ENCODE peak calls at places on chromosomes 4 and X, in four cellular contexts. K is GM12865, F is ovary, J is psoas muscle. Z is an unnamed sample.

GRCh38 chrX:63349307-63349706 is 1.8 kb downstream of the SPIN4 start:
- DNase-seq in K (peak), F (no peak), J (no peak), Z (no peak)

GRCh38 chr4:83329521-83330105 is 5.0 kb downstream of the HPSE start:
- DNase-seq in K (no peak), F (no peak), J (no peak), Z (no peak)

GRCh38 chr4:76199664-76200211 is 13.9 kb downstream of the SCARB2 start:
- DNase-seq in K (peak), F (no peak), J (no peak), Z (no peak)

GRCh38 chr4:183966371-183966770 is 61.3 kb downstream of the STOX2 start:
- DNase-seq in K (no peak), F (no peak), J (no peak), Z (no peak)

GRCh38 chr4:141020801-141021261 is 112.4 kb downstream of the RNF150 start:
- DNase-seq in K (no peak), F (no peak), J (no peak), Z (no peak)

GRCh38 chrX:11499076-11500044 is 166.4 kb downstream of the ARHGAP6 start:
- DNase-seq in K (peak), F (no peak), J (no peak), Z (no peak)

GRCh38 chr4:11669156-11669555 is 240.5 kb upstream of the HS3ST1 start:
- DNase-seq in K (no peak), F (no peak), J (no peak), Z (no peak)

GRCh38 chr4:122341906-122342305 is 36.9 kb upstream of the ADAD1 start:
- DNase-seq in K (no peak), F (no peak), J (peak), Z (no peak)

GRCh38 chrX:15790766-15791380 is 589 bp downstream of the ZRSR2 start:
- DNase-seq in K (peak), F (no peak), J (no peak), Z (no peak)

GRCh38 chrX:103151799-103152198 is 58.9 kb upstream of the NXF3 start:
- DNase-seq in K (no peak), F (no peak), J (no peak), Z (no peak)

GRCh38 chrX:117538441-117539418 is 577.9 kb downstream of the KLHL13 start:
- DNase-seq in K (no peak), F (no peak), J (no peak), Z (no peak)

GRCh38 chr4:38013461-38014366 is 53.5 kb downstream of the PTTG2 start:
- DNase-seq in K (no peak), F (no peak), J (peak), Z (no peak)

GRCh38 chr4:121726642-121727268 is 30.0 kb upstream of the ANXA5 start:
- DNase-seq in K (peak), F (no peak), J (no peak), Z (no peak)

GRCh38 chr4:6257243-6258025 is 12.2 kb upstream of the WFS1 start:
- DNase-seq in K (peak), F (no peak), J (no peak), Z (no peak)

GRCh38 chr4:92618968-92619367 is 315.2 kb downstream of the GRID2 start:
- DNase-seq in K (no peak), F (no peak), J (no peak), Z (no peak)
- TF ChIP-seq CTCF in K (no peak), F (no peak), J (no peak), Z (no peak)

GRCh38 chrX:1593286-1594271 is 2.2 kb downstream of the AKAP17A start:
- DNase-seq in K (no peak), F (peak), J (no peak), Z (no peak)
- H3K4me3 ChIP-seq in K (peak), F (peak), J (peak), Z (peak)

GRCh38 chr4:90120815-90121214 is 6.4 kb upstream of the CCSER1 start:
- DNase-seq in K (no peak), F (no peak), J (no peak), Z (no peak)

GRCh38 chr4:90118547-90119211 is 8.5 kb upstream of the CCSER1 start:
- DNase-seq in K (peak), F (no peak), J (no peak), Z (no peak)

GRCh38 chr4:90121961-90122748 is 5.0 kb upstream of the CCSER1 start:
- DNase-seq in K (peak), F (no peak), J (no peak), Z (no peak)

DNA sequence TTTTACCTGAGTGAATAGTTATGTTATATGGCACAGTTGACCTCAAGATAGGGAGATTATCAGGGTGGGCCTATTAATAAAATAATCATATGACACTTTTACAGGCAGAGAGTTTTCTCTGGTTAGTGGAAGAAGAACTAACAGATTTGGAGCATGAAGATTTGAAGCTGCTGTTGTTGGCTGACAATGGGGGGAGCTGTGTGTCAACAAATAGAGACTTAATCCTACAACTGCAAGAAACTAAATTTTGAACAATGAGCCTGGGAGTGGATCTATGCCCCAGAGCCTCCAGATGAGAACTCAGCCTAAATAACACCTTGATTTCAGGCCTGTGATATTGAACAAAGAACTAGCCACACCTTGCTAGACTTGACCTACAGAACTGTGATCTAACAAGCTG is 7.2 kb upstream of the CCSER1 start:
- DNase-seq in K (peak), F (no peak), J (no peak), Z (no peak)
- TF ChIP-seq CTCF in K (peak), F (no peak), J (no peak), Z (no peak)

DNA sequence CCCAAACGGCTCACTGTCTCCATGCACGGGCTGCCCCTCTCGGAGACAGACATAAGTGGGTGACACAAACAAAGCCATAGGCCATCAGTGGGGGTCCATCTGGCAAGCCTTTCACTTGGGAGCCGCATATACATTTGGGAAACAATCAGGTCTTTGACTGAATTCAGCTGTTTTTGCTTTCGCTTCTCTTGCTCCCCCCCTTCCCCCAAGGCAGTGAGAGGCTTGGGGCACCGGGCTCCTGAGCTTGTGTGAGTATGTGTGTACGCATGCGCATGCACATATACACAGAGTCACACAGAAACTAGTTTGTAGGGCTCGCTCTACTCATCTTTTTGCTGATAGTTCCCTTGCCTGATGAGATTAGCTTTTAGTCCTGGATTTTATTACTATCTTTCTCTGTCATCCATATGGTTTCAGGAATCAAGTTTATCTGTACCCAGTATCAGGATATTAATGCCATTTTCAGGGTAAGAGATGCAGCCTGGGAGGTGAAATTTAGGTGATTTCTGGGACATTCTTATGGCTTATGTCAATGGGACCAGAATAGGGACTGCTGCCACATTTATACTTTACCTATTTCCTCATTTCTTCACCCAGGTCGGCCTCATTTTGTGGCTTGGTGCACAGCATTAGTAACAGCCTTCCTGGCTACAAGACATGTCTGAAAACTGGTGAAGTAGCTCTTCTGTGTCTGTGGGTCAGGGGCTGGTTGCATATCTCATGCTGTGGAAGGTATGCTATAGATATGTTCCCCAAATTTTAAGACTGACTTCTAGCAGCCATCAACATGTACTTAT is 284.6 kb downstream of the AFF2 start:
- DNase-seq in K (peak), F (no peak), J (no peak), Z (no peak)
- H3K4me3 ChIP-seq in K (peak), F (no peak), J (no peak), Z (no peak)

DNA sequence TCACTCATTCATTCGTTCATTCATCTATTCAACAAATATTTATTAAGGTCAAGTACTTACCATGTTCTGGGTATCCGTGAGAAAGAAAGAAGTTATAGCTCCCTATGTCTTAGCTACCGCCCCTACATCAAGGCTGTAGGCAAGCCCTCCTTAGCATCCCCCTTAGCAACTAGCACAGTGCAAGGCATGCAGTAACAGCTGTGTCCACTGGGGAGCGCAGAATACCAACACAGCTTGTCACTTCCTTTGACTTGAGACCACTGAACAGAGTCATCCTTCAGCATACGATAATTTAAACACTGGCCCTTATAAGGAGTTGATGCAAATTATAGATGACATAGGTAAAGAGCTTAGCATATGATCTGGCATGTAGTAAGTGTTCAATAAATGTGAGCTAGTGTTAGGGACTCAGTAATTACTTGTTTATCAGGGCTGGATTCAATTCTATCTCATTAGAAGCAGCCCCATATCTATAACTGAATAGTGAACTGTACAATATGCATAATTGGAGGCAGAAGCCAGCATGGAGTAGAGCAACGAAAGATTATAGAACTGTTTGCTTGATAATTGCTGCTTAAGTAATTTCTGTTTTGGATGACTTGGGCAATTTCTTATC is 8.7 kb downstream of the KIAA1210 start:
- DNase-seq in K (peak), F (peak), J (peak), Z (peak)
- TF ChIP-seq CTCF in K (peak), F (no peak), J (peak), Z (peak)

DNA sequence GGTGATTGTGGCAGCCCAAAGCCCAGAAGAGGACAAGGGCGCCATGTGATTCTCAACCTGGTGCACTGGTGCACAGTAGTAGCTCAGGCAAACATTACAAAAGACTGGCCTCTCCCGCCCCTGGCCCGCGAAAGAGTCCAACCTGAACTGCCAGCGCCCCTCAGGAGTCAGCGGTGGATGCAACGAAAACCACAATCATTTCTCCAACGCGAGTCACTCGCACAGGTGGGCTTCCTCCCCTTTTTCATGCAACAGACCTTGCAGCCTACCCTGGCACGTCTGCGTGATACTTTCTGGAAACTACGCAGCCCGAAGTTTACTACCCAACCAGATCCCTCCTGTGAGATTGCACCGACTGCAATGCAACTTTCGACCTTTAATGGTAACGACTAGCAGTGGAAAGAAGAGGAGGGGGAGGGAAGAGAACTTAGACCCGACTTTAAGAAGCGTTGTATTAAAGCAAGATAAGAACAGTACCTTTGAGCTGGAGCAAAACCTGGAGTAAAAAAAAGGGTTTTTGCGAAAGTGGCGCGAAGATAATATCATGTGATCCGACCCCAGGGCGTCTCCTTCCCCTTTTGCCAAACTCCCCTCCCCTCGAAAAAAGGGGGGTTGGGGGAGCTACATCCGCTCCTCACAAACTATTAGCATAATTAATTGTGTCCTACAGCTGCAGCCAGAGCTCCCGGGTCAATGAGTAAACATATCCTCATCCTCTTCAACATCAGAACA is 63.3 kb upstream of the CCDC160 start:
- DNase-seq in K (no peak), F (no peak), J (no peak), Z (no peak)
- H3K4me3 ChIP-seq in K (no peak), F (no peak), J (peak), Z (peak)

GRCh38 chrX:48512371-48512935 is 3.7 kb downstream of the PORCN start:
- DNase-seq in K (no peak), F (no peak), J (no peak), Z (no peak)

GRCh38 chrX:48509619-48510018 is 827 bp downstream of the PORCN start:
- DNase-seq in K (peak), F (no peak), J (no peak), Z (no peak)

GRCh38 chrX:48513670-48514069 is 4.9 kb downstream of the PORCN start:
- DNase-seq in K (no peak), F (no peak), J (no peak), Z (no peak)

GRCh38 chrX:48509245-48509590 is 426 bp downstream of the PORCN start:
- DNase-seq in K (peak), F (no peak), J (no peak), Z (no peak)

DNA sequence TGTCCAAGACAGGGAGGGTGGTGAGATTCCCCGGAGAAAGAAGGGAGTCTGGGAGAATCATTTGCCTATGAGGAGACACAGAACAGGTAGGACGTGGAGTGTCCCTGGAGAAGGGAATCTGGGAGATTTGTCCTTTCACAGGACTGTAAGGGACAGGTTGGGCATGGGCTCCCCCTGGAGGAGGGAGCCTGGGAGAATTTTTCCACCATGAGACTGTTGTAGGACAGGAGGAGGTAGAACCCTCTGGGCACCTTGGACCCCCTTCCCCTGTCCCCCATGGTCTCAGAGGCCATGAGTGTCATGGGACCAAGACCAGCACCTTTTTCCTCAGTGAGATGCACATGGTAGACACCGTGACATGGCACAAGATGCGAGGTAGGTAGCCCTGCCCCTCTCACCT is 2.8 kb downstream of the PORCN start:
- DNase-seq in K (no peak), F (no peak), J (no peak), Z (no peak)
- TF ChIP-seq CTCF in K (no peak), F (no peak), J (no peak), Z (no peak)

GRCh38 chrX:24156177-24156576 is 6.6 kb downstream of the ZFX start:
- DNase-seq in K (no peak), F (no peak), J (no peak), Z (no peak)

GRCh38 chrX:24153175-24153795 is 3.8 kb downstream of the ZFX start:
- DNase-seq in K (peak), F (no peak), J (no peak), Z (no peak)

GRCh38 chrX:24153796-24154189 is 4.3 kb downstream of the ZFX start:
- DNase-seq in K (no peak), F (no peak), J (no peak), Z (no peak)

GRCh38 chrX:24151513-24151912 is 2.0 kb downstream of the ZFX start:
- DNase-seq in K (no peak), F (peak), J (no peak), Z (no peak)

DNA sequence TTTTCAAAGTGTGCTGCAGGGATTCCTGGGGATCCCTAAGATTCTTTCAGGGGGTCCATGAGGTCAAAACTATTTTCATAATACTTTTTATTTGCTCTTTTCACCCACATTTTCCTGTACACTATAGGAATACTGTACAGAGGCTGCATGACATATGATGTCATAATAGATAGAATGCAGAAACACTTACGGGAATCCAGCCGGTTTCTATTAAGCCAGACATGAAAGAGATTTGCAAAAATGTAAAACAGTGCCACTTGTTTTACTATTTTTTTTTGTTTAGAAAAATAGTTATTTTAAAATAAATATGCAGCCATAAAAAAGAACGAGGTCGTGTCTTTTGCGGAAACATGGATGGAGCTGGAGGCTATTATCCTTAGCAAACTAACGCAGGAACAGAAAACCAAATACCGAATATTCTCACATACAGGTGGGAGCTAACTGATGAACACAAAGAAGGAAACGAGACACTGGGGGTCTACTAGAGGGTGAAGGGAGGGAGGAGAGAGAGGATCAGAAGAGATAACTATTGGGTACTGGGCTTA is 5.0 kb downstream of the ZFX start:
- DNase-seq in K (no peak), F (no peak), J (no peak), Z (no peak)
- H3K4me3 ChIP-seq in K (no peak), F (no peak), J (no peak), Z (no peak)

GRCh38 chr4:70754990-70755688 is 33.4 kb downstream of the RUFY3 start:
- DNase-seq in K (peak), F (no peak), J (no peak), Z (no peak)

GRCh38 chr4:70761276-70761816 is 39.6 kb downstream of the RUFY3 start:
- DNase-seq in K (no peak), F (no peak), J (no peak), Z (no peak)

GRCh38 chr4:70759627-70760026 is 37.9 kb downstream of the RUFY3 start:
- DNase-seq in K (no peak), F (no peak), J (no peak), Z (no peak)

GRCh38 chr4:70754470-70754869 is 32.7 kb downstream of the RUFY3 start:
- DNase-seq in K (peak), F (no peak), J (no peak), Z (no peak)

GRCh38 chr4:70759126-70759525 is 37.4 kb downstream of the RUFY3 start:
- DNase-seq in K (no peak), F (no peak), J (no peak), Z (no peak)
- TF ChIP-seq CTCF in K (no peak), F (no peak), J (no peak), Z (no peak)

GRCh38 chr4:153789741-153790651 is 1.1 kb upstream of the SFRP2 start:
- DNase-seq in K (no peak), F (no peak), J (no peak), Z (no peak)

GRCh38 chr4:153788419-153789276 is at the start of gene SFRP2:
- DNase-seq in K (no peak), F (no peak), J (peak), Z (no peak)

GRCh38 chr4:153792007-153792892 is 3.4 kb upstream of the SFRP2 start:
- DNase-seq in K (no peak), F (no peak), J (peak), Z (no peak)

GRCh38 chr4:153792893-153793227 is 4.0 kb upstream of the SFRP2 start:
- DNase-seq in K (no peak), F (no peak), J (no peak), Z (no peak)

DNA sequence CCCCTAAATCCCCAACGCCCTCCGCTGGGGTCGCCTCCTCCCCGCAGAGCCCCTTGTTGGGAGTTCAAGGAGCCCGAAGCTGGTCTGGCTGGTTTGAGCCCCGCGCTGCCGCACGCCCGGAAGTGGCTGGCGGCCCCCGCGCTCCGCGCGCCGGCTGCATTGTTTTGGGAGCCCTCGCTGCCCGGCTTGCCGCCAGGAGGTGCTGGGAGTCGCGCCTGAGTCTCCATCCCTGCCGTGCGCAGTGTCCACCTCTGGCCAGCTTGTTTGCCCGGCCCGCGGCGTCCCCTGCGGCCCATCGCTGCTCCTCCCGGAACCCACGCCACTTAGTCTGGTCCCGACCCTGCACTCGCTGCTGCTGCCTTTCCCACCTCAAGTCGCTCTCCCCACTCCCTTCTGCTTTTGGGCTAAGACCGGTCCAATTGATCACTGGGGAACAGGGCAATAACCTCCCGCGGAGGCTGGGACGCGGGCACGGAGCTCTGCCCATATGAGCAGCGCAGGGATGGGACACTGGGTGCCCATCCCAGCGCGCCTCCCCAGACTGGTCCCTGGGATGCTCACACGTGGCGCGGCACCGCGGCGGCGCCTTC is 2.2 kb upstream of the SFRP2 start:
- DNase-seq in K (no peak), F (no peak), J (peak), Z (no peak)
- H3K4me3 ChIP-seq in K (no peak), F (no peak), J (peak), Z (peak)